ENCODE peak calls at places on chromosomes 7 and 10, in seven cellular contexts. K is cardiac fibroblast, A is fibroblast of the aortic adventitia, C is cardiac muscle cell, I is upper lobe of right lung, E is H9, N is gastrocnemius medialis. Q is an unnamed sample.
A peak's percentile ranks its signal among the peaks of the same experiment; 100 is the strongest.

GRCh38 chr7:98671733-98672331 is 54.7 kb downstream of the NPTX2 start:
- DNase-seq in N (no peak), E (no peak), I (no peak), A (no peak), C (no peak), K (no peak), Q (no peak)

GRCh38 chr7:132979524-132979923 is 102.4 kb downstream of the CHCHD3 start:
- DNase-seq in N (no peak), K (no peak), I (no peak), C (no peak), A (no peak), E (no peak), Q (no peak)

GRCh38 chr7:98295467-98296220 is 14.2 kb downstream of the BRI3 start:
- DNase-seq in I (no peak), C (no peak), K (no peak), N (no peak), E (no peak), A (no peak), Q (no peak)

GRCh38 chr7:112648781-112649180 is 141.4 kb downstream of the TMEM168 start:
- DNase-seq in K (no peak), A (no peak), C (no peak), E (no peak), I (no peak), N (no peak), Q (no peak)

GRCh38 chr10:7932301-7933036 is 114.2 kb downstream of the TAF3 start:
- DNase-seq in A (no peak), I (no peak), N (no peak), K (no peak), C (no peak), E (no peak), Q (no peak)

GRCh38 chr7:141551080-141551772 is at the start of gene AGK:
- DNase-seq in E (peak; percentile 80), A (peak; percentile 78), I (peak; percentile 85), C (peak; percentile 88), N (peak; percentile 52), K (peak; percentile 77), Q (peak; percentile 67)

GRCh38 chr7:131105803-131106680 is 221.6 kb upstream of the MKLN1 start:
- DNase-seq in K (peak; percentile 74), C (peak; percentile 71), A (peak; percentile 76), I (peak; percentile 95), E (peak; percentile 75), N (peak; percentile 63), Q (peak; percentile 45)

GRCh38 chr10:125878957-125879835 is 1.9 kb downstream of the DHX32 start:
- DNase-seq in C (no peak), I (no peak), K (peak; percentile 90), E (no peak), A (peak; percentile 86), N (no peak), Q (no peak)

GRCh38 chr7:54967384-54967783 is 51.4 kb upstream of the EGFR start:
- DNase-seq in K (peak; percentile 69), A (peak; percentile 3), E (no peak), N (no peak), C (no peak), I (no peak), Q (no peak)

GRCh38 chr10:42866115-42866995 is 83.8 kb downstream of the BMS1 start:
- DNase-seq in I (peak; percentile 91), A (peak; percentile 74), K (peak; percentile 75), N (peak; percentile 61), E (peak; percentile 87), C (peak; percentile 89), Q (peak; percentile 81)

GRCh38 chr10:11934262-11934661 is 108.3 kb downstream of the UPF2 start:
- DNase-seq in K (peak; percentile 15), N (no peak), A (peak; percentile 11), C (no peak), I (no peak), E (no peak), Q (no peak)

GRCh38 chr10:78937800-78938694 is 130.7 kb upstream of the ZMIZ1 start:
- DNase-seq in C (peak; percentile 29), I (peak; percentile 63), A (no peak), E (no peak), K (no peak), N (no peak), Q (no peak)
- TF ChIP-seq CTCF in C (no peak), I (peak; percentile 32), A (no peak), E (peak; percentile 26), K (no peak), N (peak; percentile 33), Q (peak; percentile 7)

GRCh38 chr10:14454629-14455028 is 123.9 kb upstream of the FRMD4A start:
- DNase-seq in C (no peak), N (no peak), A (no peak), K (no peak), E (peak; percentile 44), I (no peak), Q (no peak)

GRCh38 chr10:14456870-14457266 is 126.1 kb upstream of the FRMD4A start:
- DNase-seq in I (no peak), N (no peak), A (no peak), K (no peak), E (no peak), C (no peak), Q (no peak)

GRCh38 chr10:14456218-14456869 is 125.6 kb upstream of the FRMD4A start:
- DNase-seq in K (no peak), A (no peak), E (no peak), C (no peak), N (no peak), I (no peak), Q (no peak)

GRCh38 chr10:14460447-14460846 is 129.7 kb upstream of the FRMD4A start:
- DNase-seq in I (no peak), C (no peak), N (no peak), E (no peak), K (no peak), A (no peak), Q (no peak)

DNA sequence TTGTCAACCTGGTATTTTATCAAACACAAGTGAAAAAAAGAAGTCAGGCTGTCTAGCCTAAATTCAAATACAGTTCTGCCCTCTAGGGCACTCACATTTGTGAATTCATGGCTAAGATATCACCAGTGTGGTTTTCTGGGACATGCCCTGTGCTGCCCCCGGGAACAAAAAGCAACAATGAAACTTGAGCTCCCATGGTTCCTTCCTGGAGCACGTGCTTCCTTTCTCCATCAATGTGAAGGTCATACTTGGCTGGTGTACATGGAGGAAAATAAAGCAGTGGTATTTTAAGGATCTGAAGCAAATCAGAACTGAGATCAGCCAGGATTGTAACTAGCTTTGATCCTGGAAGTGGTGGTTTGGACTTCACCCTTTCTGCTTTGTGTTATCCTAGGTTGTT is 128.9 kb upstream of the FRMD4A start:
- DNase-seq in N (no peak), E (no peak), A (peak; percentile 8), K (no peak), C (no peak), I (no peak), Q (no peak)
- TF ChIP-seq CTCF in N (no peak), E (no peak), A (no peak), K (no peak), C (no peak), I (no peak), Q (no peak)

GRCh38 chr10:114694735-114695134 is 36.7 kb upstream of the ABLIM1 start:
- DNase-seq in E (peak; percentile 68), K (peak; percentile 40), I (no peak), N (no peak), C (peak; percentile 53), A (no peak), Q (peak; percentile 19)
- TF ChIP-seq CTCF in E (peak; percentile 85), K (peak; percentile 57), I (peak; percentile 56), N (no peak), C (peak; percentile 65), A (peak; percentile 35), Q (peak; percentile 78)

DNA sequence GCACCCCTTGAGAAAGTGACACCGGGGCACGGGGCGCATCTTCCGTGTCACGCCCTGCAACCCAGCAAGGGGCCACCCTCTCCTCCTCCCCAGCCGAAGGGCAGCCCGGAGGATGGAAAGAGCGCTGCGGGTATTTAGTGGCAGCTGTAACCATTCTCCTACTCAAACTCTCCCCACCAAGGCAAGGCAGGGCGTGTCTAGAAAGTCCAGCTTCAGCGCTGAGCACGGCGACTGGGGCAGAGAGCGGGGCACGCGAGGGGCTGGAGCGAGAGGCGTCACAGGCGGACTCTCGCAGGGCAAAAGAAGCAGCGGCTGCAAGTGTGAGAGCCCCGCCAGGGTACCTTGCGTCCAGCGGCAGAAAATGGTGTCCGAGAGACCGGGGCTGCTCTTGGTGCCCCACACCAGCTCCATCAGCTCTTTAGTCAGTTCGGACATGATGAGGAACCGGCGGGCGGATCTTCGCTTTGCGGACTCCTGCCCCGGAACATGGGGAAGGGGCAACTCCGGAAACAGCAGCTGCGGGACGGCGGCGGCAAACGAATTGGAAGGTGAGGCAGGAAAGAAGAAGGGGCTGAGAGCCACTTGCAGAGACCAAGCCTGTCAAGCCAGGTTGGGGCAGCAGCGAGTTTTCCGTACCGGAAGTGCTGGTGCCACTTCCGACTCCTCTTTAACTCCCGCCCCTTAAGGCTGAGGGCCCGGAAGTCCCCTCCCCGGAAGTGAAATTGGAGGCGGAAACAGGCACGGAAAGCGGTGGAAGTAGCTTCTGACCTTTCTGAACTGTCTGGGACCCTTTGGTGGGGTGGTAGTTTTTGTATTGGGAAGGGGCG is at the start of gene MINDY3:
- DNase-seq in E (peak; percentile 76), N (peak; percentile 75), C (peak; percentile 77), K (peak; percentile 80), I (peak; percentile 88), A (peak; percentile 84), Q (peak; percentile 27)
- TF ChIP-seq CTCF in E (no peak), N (no peak), C (no peak), K (no peak), I (no peak), A (no peak), Q (no peak)

GRCh38 chr7:140003913-140004382 is 58.8 kb downstream of the PARP12 start:
- DNase-seq in K (peak; percentile 85), N (no peak), C (peak; percentile 71), I (peak; percentile 25), E (peak; percentile 62), A (peak; percentile 82), Q (no peak)
- TF ChIP-seq CTCF in K (peak; percentile 58), N (peak; percentile 42), C (peak; percentile 55), I (peak; percentile 48), E (peak; percentile 79), A (peak; percentile 63), Q (peak; percentile 71)

DNA sequence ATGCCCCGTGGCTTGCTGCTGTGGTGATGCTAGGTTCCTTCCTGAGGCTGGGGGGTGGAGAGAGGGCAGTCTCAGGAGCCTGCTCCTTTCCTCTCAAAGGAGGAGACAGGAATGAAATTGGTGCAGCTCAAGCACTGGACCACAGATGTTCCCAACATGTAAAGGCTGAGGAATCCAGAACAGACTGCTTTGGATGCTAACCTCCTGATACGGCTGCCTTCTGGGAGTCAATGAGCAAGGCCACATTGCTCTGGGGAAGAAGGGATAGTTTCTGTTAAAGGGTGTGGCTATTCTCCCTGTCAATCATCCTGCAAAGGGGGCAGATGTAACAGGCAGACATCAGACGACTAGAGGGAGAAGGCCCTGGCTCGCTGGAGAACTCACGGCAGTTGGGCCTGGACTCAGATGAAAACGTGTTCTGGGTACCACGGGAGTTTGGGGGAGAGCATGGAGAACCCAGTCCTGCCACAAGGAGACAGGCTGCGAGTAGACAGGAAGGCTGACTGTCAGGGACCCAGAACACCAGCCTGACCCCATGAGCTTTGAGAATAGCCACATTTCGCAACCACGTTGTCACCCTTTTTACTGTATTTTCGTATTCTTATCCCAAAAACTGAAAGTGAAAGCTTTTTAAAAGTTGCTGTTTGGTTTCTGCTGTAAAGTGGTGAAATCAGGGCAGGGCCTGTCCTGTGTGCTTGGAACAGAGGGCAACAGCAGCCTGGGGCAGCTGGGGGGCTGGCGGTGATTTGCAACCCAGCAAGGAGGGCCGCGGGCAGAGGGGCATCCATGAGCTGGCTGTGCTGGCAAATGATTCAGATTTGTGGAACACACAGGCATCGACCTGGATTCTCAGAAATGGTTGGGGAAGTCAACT is 95.4 kb downstream of the MYOF start:
- DNase-seq in K (peak; percentile 58), A (peak; percentile 47), N (peak; percentile 19), E (no peak), C (no peak), I (no peak), Q (no peak)
- TF ChIP-seq CTCF in K (peak; percentile 17), A (no peak), N (no peak), E (no peak), C (no peak), I (peak; percentile 28), Q (no peak)